ENCODE peak calls at places on chromosome 10, in five cellular contexts. F, R, Y, V and U are unnamed samples.

GRCh38 chr10:86763404-86763803 is 7.0 kb downstream of the BMPR1A start:
- DNase-seq in V (no peak), Y (no peak), F (no peak), R (no peak), U (no peak)

GRCh38 chr10:13743101-13743693 is 156.4 kb downstream of the PRPF18 start:
- DNase-seq in Y (no peak), R (no peak), V (no peak), F (no peak), U (peak; percentile 31)

GRCh38 chr10:26251925-26252324 is 35.4 kb downstream of the GAD2 start:
- DNase-seq in F (peak; percentile 21), Y (no peak), R (no peak), V (no peak), U (no peak)

GRCh38 chr10:78069151-78069550 is 35.5 kb downstream of the RPS24 start:
- DNase-seq in V (no peak), R (no peak), F (no peak), Y (no peak), U (no peak)

GRCh38 chr10:125043824-125044658 is 102.1 kb downstream of the ZRANB1 start:
- DNase-seq in V (no peak), Y (no peak), R (peak; percentile 61), F (no peak), U (peak; percentile 36)

GRCh38 chr10:10831085-10831484 is 186.6 kb upstream of the CELF2 start:
- DNase-seq in V (no peak), F (peak; percentile 49), Y (no peak), R (peak; percentile 98), U (peak; percentile 87)

GRCh38 chr10:103766751-103767509 is 88.4 kb downstream of the SH3PXD2A start:
- DNase-seq in Y (no peak), R (no peak), V (no peak), F (no peak), U (no peak)

GRCh38 chr10:10873915-10874314 is 143.8 kb upstream of the CELF2 start:
- DNase-seq in F (no peak), Y (no peak), R (no peak), V (no peak), U (no peak)

GRCh38 chr10:90872648-90873020 is 860 bp downstream of the RPP30 start:
- DNase-seq in Y (no peak), F (no peak), R (peak; percentile 41), V (no peak), U (no peak)

GRCh38 chr10:61475449-61475873 is 22.3 kb upstream of the TMEM26 start:
- DNase-seq in Y (no peak), F (peak; percentile 4), V (no peak), R (peak; percentile 61), U (peak; percentile 83)

GRCh38 chr10:46092523-46093195 is 46.6 kb upstream of the MSMB start:
- DNase-seq in Y (no peak), V (no peak), R (no peak), F (no peak), U (no peak)

GRCh38 chr10:59064759-59065498 is 111.5 kb upstream of the PHYHIPL start:
- DNase-seq in Y (peak; percentile 10), R (no peak), V (no peak), F (no peak), U (no peak)
- H3K9ac ChIP-seq in Y (no peak overlapping the region), R (no peak overlapping the region), V (no peak overlapping the region), F (no peak overlapping the region), U (no peak overlapping the region)

DNA sequence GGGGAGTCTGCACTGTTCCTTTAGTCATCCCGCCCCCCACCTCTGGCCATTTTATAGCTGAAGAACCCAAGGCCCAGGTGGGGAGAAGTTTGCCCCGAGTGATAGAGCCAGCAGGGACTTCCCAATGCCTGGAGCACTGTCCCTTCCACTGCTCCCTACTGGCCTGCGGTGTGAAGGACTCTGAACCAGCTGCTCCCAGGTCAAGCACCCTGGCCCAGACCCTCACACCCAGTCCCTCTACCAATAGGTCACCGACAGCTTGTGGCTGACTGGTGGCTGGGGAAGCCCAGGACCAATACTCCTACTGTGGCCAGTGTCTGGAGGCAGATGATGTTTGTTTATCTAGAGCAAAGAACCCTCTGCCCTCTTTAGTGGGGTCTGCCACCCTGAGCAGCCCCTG is 167.9 kb downstream of the LCOR start:
- DNase-seq in F (no peak), R (no peak), V (no peak), Y (no peak), U (no peak)
- H3K27ac ChIP-seq in F (no peak overlapping the region), R (no peak overlapping the region), V (no peak overlapping the region), Y (no peak overlapping the region), U (no peak overlapping the region)

GRCh38 chr10:22427890-22428571 is 82.7 kb downstream of the SPAG6 start:
- DNase-seq in V (peak; percentile 92), F (peak; percentile 90), Y (no peak), R (peak; percentile 91), U (peak; percentile 97)
- H3K9ac ChIP-seq in V (peak overlapping the region; percentile 55), F (no peak overlapping the region), Y (no peak overlapping the region), R (peak overlapping the region; percentile 12), U (no peak overlapping the region)

GRCh38 chr10:82643601-82644000 is 768.6 kb downstream of the NRG3 start:
- DNase-seq in F (no peak), Y (no peak), V (no peak), R (no peak), U (no peak)

GRCh38 chr10:82643076-82643475 is 768.1 kb downstream of the NRG3 start:
- DNase-seq in Y (no peak), R (no peak), F (no peak), V (no peak), U (no peak)
- H3K27ac ChIP-seq in Y (no peak overlapping the region), R (no peak overlapping the region), F (no peak overlapping the region), V (no peak overlapping the region), U (no peak overlapping the region)

GRCh38 chr10:93447019-93447418 is 35.1 kb downstream of the MYOF start:
- DNase-seq in Y (no peak), F (no peak), R (no peak), V (no peak), U (no peak)

GRCh38 chr10:93440591-93441012 is 41.5 kb downstream of the MYOF start:
- DNase-seq in R (peak; percentile 65), V (no peak), F (no peak), Y (no peak), U (peak; percentile 51)

GRCh38 chr10:93445978-93446720 is 36.0 kb downstream of the MYOF start:
- DNase-seq in F (peak; percentile 59), Y (no peak), V (no peak), R (peak; percentile 81), U (no peak)

GRCh38 chr10:93447970-93448369 is 34.2 kb downstream of the MYOF start:
- DNase-seq in R (no peak), V (no peak), F (no peak), Y (no peak), U (no peak)

DNA sequence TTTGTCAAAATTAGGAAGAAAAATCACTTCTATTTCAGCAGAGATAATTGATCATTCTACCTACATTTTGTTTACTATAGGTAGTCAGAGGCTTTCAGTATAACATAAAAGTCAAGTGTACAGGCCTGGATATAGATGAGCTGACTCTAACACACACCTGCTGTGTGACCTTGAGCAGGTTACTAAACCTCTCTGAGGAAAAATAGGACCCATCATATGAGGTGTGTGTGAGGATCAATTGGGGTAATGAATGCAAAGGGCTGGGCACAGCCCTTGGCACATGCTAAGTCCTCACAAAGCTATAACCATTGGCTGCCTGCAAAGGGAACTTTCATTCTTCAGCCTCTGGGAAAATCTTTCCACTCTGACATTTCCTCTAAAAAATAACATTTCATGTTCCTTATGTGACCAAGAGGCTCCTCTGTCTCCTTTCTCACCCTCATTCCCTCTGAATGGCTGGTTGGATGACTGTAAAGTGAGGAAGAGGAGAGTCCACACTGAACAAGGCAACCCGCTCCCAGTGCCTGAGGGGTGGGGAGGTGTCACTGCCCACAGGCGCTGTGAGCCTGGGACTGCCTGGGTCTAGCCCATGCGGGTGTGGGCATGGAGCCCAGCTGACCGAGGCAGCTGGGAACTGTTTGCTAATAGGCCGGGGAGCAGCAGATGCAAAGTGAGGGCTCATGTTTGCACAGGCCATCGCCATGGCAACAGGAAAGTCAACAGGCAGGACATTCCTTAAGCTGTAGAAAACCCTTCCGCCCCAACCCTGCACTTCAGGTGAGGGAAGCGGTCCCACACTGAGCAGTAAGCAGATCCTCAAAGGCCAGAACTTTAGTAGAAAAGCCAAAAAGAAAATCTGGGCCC is 36.8 kb downstream of the MYOF start:
- DNase-seq in V (peak; percentile 84), R (peak; percentile 98), Y (peak; percentile 97), F (peak; percentile 99), U (peak; percentile 98)
- H3K9ac ChIP-seq in V (peak overlapping the region; percentile 61), R (peak overlapping the region; percentile 81), Y (no peak overlapping the region), F (peak overlapping the region; percentile 85), U (peak overlapping the region; percentile 48)

DNA sequence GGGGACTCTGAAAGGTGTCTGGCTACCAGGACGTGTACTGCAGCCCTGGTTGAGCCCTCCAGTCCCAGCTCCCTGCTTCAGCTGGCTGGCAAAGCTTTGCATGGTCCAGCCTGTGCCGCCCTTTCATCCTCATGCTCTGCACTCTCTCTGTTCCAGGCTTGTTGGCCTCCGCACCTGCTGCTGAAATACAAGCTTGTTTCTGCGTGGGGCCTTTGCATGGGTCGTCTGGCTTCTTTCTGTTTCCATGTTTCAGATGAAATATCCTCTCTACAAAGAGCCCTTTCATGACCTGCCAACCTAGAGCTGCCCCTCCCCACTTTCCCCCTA is 45.9 kb downstream of the TSPAN15 start:
- DNase-seq in F (no peak), Y (no peak), R (no peak), V (no peak), U (no peak)
- H3K27ac ChIP-seq in F (no peak overlapping the region), Y (no peak overlapping the region), R (no peak overlapping the region), V (no peak overlapping the region), U (no peak overlapping the region)

GRCh38 chr10:99740933-99741559 is 9.0 kb downstream of the CUTC start:
- DNase-seq in F (no peak), V (no peak), Y (no peak), R (no peak), U (no peak)

GRCh38 chr10:99740261-99740660 is 8.2 kb downstream of the CUTC start:
- DNase-seq in R (no peak), V (no peak), Y (no peak), F (no peak), U (no peak)

GRCh38 chr10:99742240-99742639 is 10.2 kb downstream of the CUTC start:
- DNase-seq in V (no peak), F (no peak), Y (no peak), R (peak; percentile 59), U (no peak)

GRCh38 chr10:99743841-99744240 is 11.8 kb downstream of the CUTC start:
- DNase-seq in F (no peak), Y (no peak), R (no peak), V (no peak), U (no peak)

DNA sequence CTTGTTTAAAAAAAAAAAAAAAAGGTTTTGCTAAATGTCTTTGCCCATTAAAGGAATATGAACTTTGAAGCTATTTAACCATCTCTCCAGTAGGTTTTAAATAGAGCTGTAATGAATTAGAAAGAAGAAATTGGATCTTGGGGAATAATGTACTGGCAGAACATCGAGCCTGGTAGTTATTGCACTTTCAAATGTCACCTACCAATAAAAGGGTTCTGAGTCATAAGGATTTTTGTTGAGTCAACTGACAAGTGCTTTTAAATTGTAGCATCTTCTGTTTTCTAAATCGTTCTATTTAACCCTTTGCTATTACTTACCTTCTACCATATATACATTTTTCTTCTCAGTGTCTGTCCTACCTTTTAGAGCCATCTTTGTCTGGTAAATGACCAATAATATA is 10.7 kb downstream of the CUTC start:
- DNase-seq in Y (no peak), R (peak; percentile 79), V (no peak), F (no peak), U (peak; percentile 23)
- H3K9ac ChIP-seq in Y (no peak overlapping the region), R (no peak overlapping the region), V (no peak overlapping the region), F (no peak overlapping the region), U (no peak overlapping the region)